ENCODE peak calls at places on chromosomes 2 and 18, in six cellular contexts. E is activated T-cell treated with anti-CD3 and anti-CD28 coated beads for 4 hours; S is foreskin fibroblast; K is fibroblast of mammary gland; J is stimulated activated CD4-positive, alpha-beta T cell treated with anti-CD3 and anti-CD28 coated beads, TNF-alpha, amount 100 ng/mL, for 4 hours; Q is amniotic stem cell. P is an unnamed sample.

GRCh38 chr2:224400174-224400810 is 1.6 kb downstream of the FAM124B start:
- DNase-seq in E (no peak), S (no peak), K (no peak), J (no peak), Q (no peak), P (no peak)

GRCh38 chr2:8462899-8463648 is 218.8 kb upstream of the ID2 start:
- DNase-seq in E (no peak), S (no peak), K (no peak), J (no peak), Q (no peak), P (no peak)

GRCh38 chr2:237708491-237708890 is 81.1 kb downstream of the LRRFIP1 start:
- DNase-seq in E (no peak), S (no peak), K (no peak), J (no peak), Q (no peak), P (no peak)

GRCh38 chr2:141554810-141555209 is 576.0 kb downstream of the LRP1B start:
- DNase-seq in E (no peak), S (peak), K (peak), J (no peak), Q (peak), P (no peak)

GRCh38 chr18:26863122-26863879 is 2.2 kb downstream of the AQP4 start:
- DNase-seq in E (no peak), S (peak), K (no peak), J (no peak), Q (no peak), P (peak)

GRCh38 chr2:61604433-61604832 is 66.3 kb upstream of the XPO1 start:
- DNase-seq in E (no peak), S (peak), K (no peak), J (no peak), Q (no peak), P (no peak)

GRCh38 chr2:175206866-175207265 is 25.4 kb upstream of the ATP5MC3 start:
- DNase-seq in E (no peak), S (no peak), K (no peak), J (no peak), Q (no peak), P (no peak)

GRCh38 chr2:110647777-110648176 is 30.1 kb downstream of the BUB1 start:
- DNase-seq in E (no peak), S (no peak), K (no peak), J (no peak), Q (no peak), P (no peak)

GRCh38 chr2:239550336-239550735 is 149.5 kb upstream of the HDAC4 start:
- DNase-seq in E (no peak), S (no peak), K (no peak), J (no peak), Q (no peak), P (no peak)